ENCODE peak calls at places on chromosomes 7 and 10, in six cellular contexts. Z is heart left ventricle, E is A549, D is ovary, L is ascending aorta, B is dorsolateral prefrontal cortex. V is an unnamed sample.

GRCh38 chr7:55591282-55591931 is 19.1 kb upstream of the VOPP1 start:
- DNase-seq in Z (no peak), L (no peak), E (no peak), B (no peak), D (no peak), V (no peak)

GRCh38 chr10:98397089-98397600 is 17.8 kb downstream of the PYROXD2 start:
- DNase-seq in L (no peak), B (no peak), D (no peak), Z (no peak), E (no peak), V (no peak)

GRCh38 chr10:103736763-103737162 is 118.6 kb downstream of the SH3PXD2A start:
- DNase-seq in E (peak), D (no peak), B (no peak), L (no peak), Z (no peak), V (no peak)

GRCh38 chr10:42428534-42428933 is 209.8 kb downstream of the ZNF33B start:
- DNase-seq in L (no peak), D (no peak), B (no peak), Z (no peak), E (no peak), V (no peak)

GRCh38 chr7:73519867-73520672 is 2.0 kb downstream of the BAZ1B start:
- DNase-seq in E (peak), Z (no peak), D (no peak), B (no peak), L (no peak), V (no peak)

GRCh38 chr7:17719998-17720397 is 220.3 kb downstream of the SNX13 start:
- DNase-seq in E (no peak), B (no peak), L (no peak), Z (no peak), D (no peak), V (no peak)

GRCh38 chr7:87926581-87927461 is 7.2 kb upstream of the ADAM22 start:
- DNase-seq in Z (no peak), L (no peak), B (no peak), E (no peak), D (no peak), V (no peak)

GRCh38 chr10:48459270-48460147 is 145.4 kb downstream of the ARHGAP22 start:
- DNase-seq in B (no peak), E (no peak), L (no peak), Z (no peak), D (peak), V (peak)

GRCh38 chr10:89086801-89087513 is 96.4 kb downstream of the FAS start:
- DNase-seq in D (no peak), B (peak), Z (peak), E (peak), L (peak), V (no peak)

GRCh38 chr7:1324028-1324900 is 91.6 kb downstream of the UNCX start:
- DNase-seq in B (no peak), D (no peak), E (no peak), L (no peak), Z (no peak), V (no peak)

GRCh38 chr10:67834375-67834774 is 3.6 kb downstream of the DNAJC12 start:
- DNase-seq in B (no peak), E (no peak), D (no peak), Z (no peak), L (no peak), V (no peak)

GRCh38 chr7:74490546-74490945 is 36.8 kb downstream of the GTF2IRD1 start:
- DNase-seq in B (peak), E (no peak), L (no peak), Z (no peak), D (no peak), V (no peak)

GRCh38 chr7:49638166-49638565 is 135.3 kb upstream of the VWC2 start:
- DNase-seq in D (no peak), E (no peak), B (no peak), L (no peak), Z (peak), V (no peak)

GRCh38 chr7:47500103-47500563 is 81.8 kb downstream of the TNS3 start:
- DNase-seq in B (no peak), L (no peak), Z (no peak), D (no peak), E (peak), V (no peak)

GRCh38 chr10:110337906-110338305 is 33.2 kb upstream of the SMNDC1 start:
- DNase-seq in Z (no peak), E (no peak), B (no peak), D (no peak), L (peak), V (no peak)

GRCh38 chr10:69348824-69349541 is 67.7 kb downstream of the TACR2 start:
- DNase-seq in B (no peak), Z (peak), L (peak), D (no peak), E (peak), V (no peak)

GRCh38 chr10:71247306-71247705 is 34.9 kb downstream of the UNC5B start:
- DNase-seq in D (no peak), E (no peak), L (no peak), B (no peak), Z (peak), V (no peak)

GRCh38 chr7:76318488-76319353 is 16.2 kb downstream of the HSPB1 start:
- DNase-seq in B (peak), D (peak), Z (peak), E (peak), L (peak), V (peak)

GRCh38 chr7:97179454-97180104 is 62.1 kb downstream of the SDHAF3 start:
- DNase-seq in B (no peak), Z (peak), E (peak), D (peak), L (no peak), V (no peak)

GRCh38 chr7:16594061-16594460 is 51.5 kb downstream of the ANKMY2 start:
- DNase-seq in D (no peak), Z (no peak), L (no peak), E (no peak), B (no peak), V (no peak)

GRCh38 chr10:102869290-102870198 is at the start of gene AS3MT:
- DNase-seq in L (no peak), B (peak), D (peak), E (peak), Z (peak), V (peak)

DNA sequence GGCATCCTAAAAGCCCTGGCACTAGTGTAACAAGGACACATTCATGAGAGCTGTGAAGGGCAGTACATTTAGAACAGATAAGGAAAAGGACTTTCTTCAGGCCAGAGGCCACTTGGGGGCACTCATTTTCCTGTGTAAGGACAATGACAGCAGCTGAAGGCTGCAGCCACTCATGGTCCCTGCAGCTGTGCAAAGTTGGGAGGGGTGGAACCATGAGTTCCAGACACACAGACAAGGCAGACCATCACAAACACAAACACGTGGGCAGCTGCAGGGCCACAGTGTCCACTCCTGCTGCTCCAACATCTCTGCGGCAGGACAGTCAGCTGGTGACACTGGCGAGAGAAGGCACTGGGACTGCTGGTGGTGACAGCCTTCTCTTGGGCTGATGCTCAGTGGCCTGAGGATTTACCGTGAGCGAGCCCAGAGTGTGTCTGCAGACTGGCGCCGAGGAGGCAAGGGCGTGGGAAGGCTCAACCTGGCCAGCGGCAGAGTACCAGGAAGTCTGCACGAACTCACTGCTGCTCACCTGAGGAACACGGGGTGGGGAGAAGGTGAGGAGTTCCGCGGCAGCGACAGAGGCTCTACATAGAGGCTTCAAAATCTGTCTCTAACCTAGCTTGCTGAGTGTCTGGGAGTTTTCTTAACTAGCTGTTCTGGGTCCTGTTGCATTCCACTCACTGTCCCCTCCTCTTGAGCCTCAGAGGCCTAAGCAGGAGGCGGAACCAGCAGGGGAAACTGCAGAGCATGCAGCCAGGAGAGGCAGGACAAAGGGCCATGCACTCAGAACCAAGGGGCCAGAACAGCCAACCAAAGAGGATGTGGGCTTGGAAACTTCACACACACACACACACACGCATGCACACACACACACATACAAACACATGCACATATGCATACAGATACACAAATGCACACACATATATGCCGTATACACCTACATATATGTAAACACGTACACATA is 76.5 kb upstream of the DDC start:
- DNase-seq in L (no peak), Z (peak), E (no peak), B (peak), D (no peak), V (no peak)
- TF ChIP-seq CTCF in L (peak), Z (peak), E (no peak), B (peak), D (no peak), V (no peak)

DNA sequence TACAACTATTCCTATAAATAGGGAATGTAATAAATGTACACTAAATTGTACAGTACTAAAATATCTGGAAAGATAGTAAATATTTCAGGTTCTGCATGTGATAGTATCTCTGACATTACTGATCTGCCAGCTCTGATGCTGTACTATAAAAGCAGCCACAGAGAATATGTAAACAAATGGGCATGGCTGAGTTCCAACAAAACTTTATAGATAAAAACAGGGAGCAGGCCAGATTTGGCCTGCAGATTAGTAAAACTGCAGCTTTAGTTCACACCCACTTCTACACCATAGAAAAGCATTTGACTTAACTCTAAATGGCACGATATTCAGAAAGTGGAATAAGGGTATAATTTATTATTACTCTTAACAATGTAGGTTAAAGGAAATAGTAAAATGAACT is 18.8 kb upstream of the TLL2 start:
- DNase-seq in E (no peak), B (no peak), Z (no peak), L (no peak), D (no peak), V (no peak)
- H3K4me3 ChIP-seq in E (no peak), B (no peak), Z (no peak), L (no peak), D (no peak), V (no peak)

GRCh38 chr7:66267249-66267648 is 62.1 kb downstream of the TPST1 start:
- DNase-seq in D (peak), Z (no peak), L (peak), B (no peak), E (no peak), V (no peak)

GRCh38 chr7:66269978-66270377 is 64.8 kb downstream of the TPST1 start:
- DNase-seq in D (no peak), L (no peak), B (no peak), E (no peak), Z (no peak), V (no peak)

GRCh38 chr7:66263936-66264335 is 58.8 kb downstream of the TPST1 start:
- DNase-seq in L (no peak), B (no peak), E (no peak), Z (no peak), D (no peak), V (no peak)

GRCh38 chr7:66261941-66262340 is 56.8 kb downstream of the TPST1 start:
- DNase-seq in Z (no peak), E (no peak), B (no peak), L (no peak), D (no peak), V (no peak)

GRCh38 chr7:66265566-66265965 is 60.4 kb downstream of the TPST1 start:
- DNase-seq in D (no peak), E (peak), Z (no peak), B (no peak), L (no peak), V (no peak)
- H3K27ac ChIP-seq in D (no peak), E (no peak), Z (no peak), B (no peak), L (no peak), V (no peak)

DNA sequence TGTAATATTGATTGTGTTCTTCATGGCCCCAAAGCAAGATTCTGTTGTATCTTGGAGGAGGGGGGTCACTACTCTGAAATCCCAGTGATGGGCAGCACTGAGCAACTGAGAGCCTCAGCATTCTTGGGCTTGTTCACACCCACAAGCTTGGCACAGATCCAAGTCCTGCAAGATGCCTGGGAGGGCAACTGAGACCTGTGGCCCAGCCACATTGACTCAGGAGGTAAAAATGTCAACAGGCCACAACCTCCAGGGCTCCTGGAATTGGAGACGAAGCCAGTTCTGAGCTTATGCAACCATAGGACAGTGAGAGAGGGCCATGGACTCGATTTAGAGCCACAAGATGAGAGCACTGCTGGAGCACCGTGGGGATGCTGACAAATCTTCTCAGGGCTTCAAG is 3.1 kb upstream of the DOCK1 start:
- DNase-seq in D (no peak), B (no peak), Z (no peak), L (no peak), E (peak), V (peak)
- TF ChIP-seq CTCF in D (no peak), B (no peak), Z (no peak), L (no peak), E (no peak), V (no peak)

DNA sequence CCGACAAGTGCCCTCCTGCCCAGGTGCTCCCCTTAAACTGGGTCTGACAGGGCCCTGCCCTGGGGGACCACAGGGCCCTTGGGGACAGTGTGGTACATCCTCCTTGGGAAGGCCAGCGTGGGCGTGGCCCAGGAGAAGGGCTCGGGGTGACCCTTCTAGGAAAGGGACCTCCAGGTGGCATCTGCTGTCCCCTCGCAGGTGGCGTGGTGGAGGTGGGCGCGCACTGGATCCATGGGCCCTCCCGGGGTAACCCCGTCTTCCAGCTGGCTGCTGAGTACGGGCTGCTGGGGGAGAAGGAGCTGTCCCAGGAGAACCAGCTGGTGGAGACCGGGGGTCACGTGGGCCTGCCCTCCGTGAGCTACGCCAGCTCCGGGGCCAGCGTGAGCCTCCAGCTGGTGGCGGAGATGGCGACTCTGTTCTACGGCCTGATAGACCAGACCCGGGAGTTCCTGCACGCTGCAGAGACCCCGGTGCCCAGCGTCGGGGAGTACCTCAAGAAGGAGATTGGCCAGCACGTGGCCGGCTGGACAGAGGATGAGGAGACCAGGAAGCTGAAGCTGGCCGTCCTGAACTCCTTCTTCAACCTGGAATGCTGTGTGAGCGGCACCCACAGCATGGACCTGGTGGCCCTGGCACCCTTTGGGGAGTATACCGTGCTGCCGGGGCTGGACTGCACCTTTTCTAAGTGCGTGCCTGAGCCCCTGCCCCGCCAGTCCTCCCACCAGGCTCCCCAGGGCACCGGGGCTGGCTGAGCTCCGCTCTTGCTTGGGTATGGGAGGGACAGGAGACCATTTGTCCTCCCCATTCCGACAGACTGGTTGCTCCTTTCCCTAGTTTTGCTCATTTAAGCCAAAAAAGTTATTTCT is 972 bp downstream of the PAOX start:
- DNase-seq in L (no peak), E (no peak), D (no peak), Z (no peak), B (peak), V (no peak)
- H3K4me3 ChIP-seq in L (peak), E (peak), D (peak), Z (peak), B (peak), V (peak)

V was measured in breast epithelium.